ENCODE peak calls at places on chromosomes 5 and 9, in nine cellular contexts. D, L, E, A, B, K, Q, J and O are unnamed samples.

GRCh38 chr5:111929892-111930291 is 172.9 kb upstream of the NREP start:
- DNase-seq in D (no peak), K (no peak), J (no peak), Q (no peak), L (peak; percentile 88), B (no peak), A (peak; percentile 74), E (peak; percentile 39), O (no peak)

GRCh38 chr5:17255471-17256016 is 38.1 kb downstream of the BASP1 start:
- DNase-seq in D (no peak), J (no peak), Q (no peak), A (no peak), K (no peak), E (no peak), B (no peak), L (peak; percentile 69), O (no peak)

GRCh38 chr9:94084314-94084713 is at the start of gene PTPDC1:
- DNase-seq in K (no peak), E (peak; percentile 62), B (peak; percentile 70), Q (peak; percentile 19), D (no peak), A (peak; percentile 88), L (peak; percentile 88), J (no peak), O (no peak)

GRCh38 chr5:124661317-124662141 is 84.9 kb downstream of the ZNF608 start:
- DNase-seq in D (peak; percentile 44), E (peak; percentile 76), B (no peak), Q (peak; percentile 25), K (peak; percentile 57), A (peak; percentile 89), J (no peak), L (peak; percentile 76), O (peak; percentile 94)

GRCh38 chr5:175627739-175628138 is 30.1 kb upstream of the HRH2 start:
- DNase-seq in E (no peak), B (no peak), Q (no peak), L (no peak), A (no peak), J (no peak), K (no peak), D (no peak), O (no peak)

GRCh38 chr5:52920929-52921328 is 68.2 kb upstream of the ITGA2 start:
- DNase-seq in L (peak; percentile 53), J (no peak), E (no peak), A (peak; percentile 25), Q (no peak), B (no peak), D (no peak), K (no peak), O (no peak)

GRCh38 chr9:114911167-114911821 is 19.1 kb downstream of the TNFSF8 start:
- DNase-seq in B (no peak), E (no peak), K (peak; percentile 46), Q (peak; percentile 34), D (peak; percentile 78), A (peak; percentile 37), J (no peak), L (peak; percentile 67), O (no peak)

GRCh38 chr9:129101279-129101678 is 9.3 kb downstream of the CRAT start:
- DNase-seq in A (no peak), J (no peak), E (no peak), L (no peak), Q (no peak), D (no peak), K (no peak), B (no peak), O (no peak)

GRCh38 chr9:129570450-129571297 is 50.2 kb downstream of the C9orf50 start:
- DNase-seq in D (no peak), L (peak; percentile 80), A (peak; percentile 87), E (peak; percentile 81), B (peak; percentile 54), J (no peak), K (no peak), Q (peak; percentile 64), O (no peak)

GRCh38 chr9:114282926-114283325 is 40.0 kb upstream of the ORM1 start:
- DNase-seq in A (peak; percentile 82), J (no peak), K (no peak), D (peak; percentile 5), Q (no peak), L (peak; percentile 68), E (peak; percentile 75), B (no peak), O (no peak)

GRCh38 chr5:93126634-93127033 is 454.4 kb downstream of the NR2F1-AS1 start:
- DNase-seq in K (no peak), E (peak; percentile 11), B (no peak), D (no peak), Q (no peak), J (no peak), A (peak; percentile 57), L (no peak), O (no peak)

GRCh38 chr5:151683936-151684586 is 2.7 kb downstream of the SPARC start:
- DNase-seq in A (no peak), J (no peak), L (peak; percentile 69), D (no peak), E (no peak), K (no peak), B (no peak), Q (no peak), O (no peak)

GRCh38 chr5:151682240-151682639 is 4.5 kb downstream of the SPARC start:
- DNase-seq in B (no peak), Q (no peak), D (no peak), E (no peak), J (no peak), K (no peak), L (no peak), A (no peak), O (no peak)

GRCh38 chr5:151680944-151681427 is 5.7 kb downstream of the SPARC start:
- DNase-seq in K (no peak), A (no peak), B (no peak), E (no peak), Q (no peak), D (no peak), L (no peak), J (no peak), O (no peak)

GRCh38 chr5:151683444-151683843 is 3.3 kb downstream of the SPARC start:
- DNase-seq in L (no peak), Q (no peak), E (no peak), B (no peak), D (no peak), K (no peak), A (no peak), J (no peak), O (no peak)

DNA sequence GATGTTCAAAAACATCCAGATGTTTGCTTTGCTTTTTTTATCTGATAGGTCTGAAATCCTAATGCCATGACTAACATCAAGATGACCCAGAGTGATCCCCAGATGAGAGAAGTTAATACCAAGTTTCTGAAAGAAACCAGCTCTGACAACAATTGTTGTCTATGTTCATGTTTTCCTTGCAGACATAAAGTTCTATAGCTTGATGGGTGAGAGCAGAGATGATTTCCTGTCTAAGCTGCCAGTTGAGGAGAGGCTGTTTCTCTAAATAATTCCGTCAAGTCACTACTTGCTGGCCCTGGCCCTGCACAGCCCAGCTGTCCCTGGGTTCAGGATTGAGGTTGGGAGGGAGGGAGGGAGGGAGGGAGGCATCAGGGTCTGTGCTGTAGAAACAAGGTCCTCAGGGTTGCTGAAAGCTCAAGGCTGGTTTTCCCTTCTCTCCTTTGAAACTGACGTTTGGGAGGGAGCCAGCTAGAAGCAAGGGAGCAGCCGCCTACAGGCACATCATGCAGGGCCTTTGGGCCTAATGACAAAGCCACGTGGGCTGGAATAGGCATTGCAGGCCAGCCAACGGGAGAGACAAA is 3.9 kb downstream of the SPARC start:
- DNase-seq in A (no peak), E (no peak), Q (no peak), L (no peak), J (no peak), K (no peak), B (no peak), D (peak; percentile 51), O (no peak)
- H3K4me3 ChIP-seq in A (peak overlapping the region; percentile 20), E (peak overlapping the region; percentile 99), Q (no peak overlapping the region), L (peak overlapping the region; percentile 74), J (no peak overlapping the region), K (no peak overlapping the region), B (no peak overlapping the region), D (no peak overlapping the region), O (no peak overlapping the region)

GRCh38 chr5:144697847-144698262 is 527.2 kb downstream of the KCTD16 start:
- DNase-seq in E (peak; percentile 85), D (no peak), J (no peak), B (no peak), Q (no peak), A (peak; percentile 98), K (no peak), L (peak; percentile 68), O (peak; percentile 76)
- TF ChIP-seq CTCF in E (peak; percentile 46), D (peak; percentile 13), J (no peak), B (no peak), Q (no peak), A (peak; percentile 33), K (no peak), L (peak; percentile 7), O (peak; percentile 40)

GRCh38 chr5:168382421-168382820 is 91.0 kb downstream of the WWC1 start:
- DNase-seq in B (no peak), L (no peak), E (no peak), A (no peak), K (no peak), D (no peak), J (no peak), Q (no peak), O (no peak)
- H3K4me3 ChIP-seq in B (no peak overlapping the region), L (no peak overlapping the region), E (no peak overlapping the region), A (no peak overlapping the region), K (no peak overlapping the region), D (no peak overlapping the region), J (no peak overlapping the region), Q (no peak overlapping the region), O (no peak overlapping the region)

GRCh38 chr9:101453776-101454570 is 18.4 kb upstream of the ALDOB start:
- DNase-seq in Q (no peak), J (no peak), L (no peak), A (peak; percentile 81), K (no peak), E (no peak), B (no peak), D (no peak), O (no peak)

GRCh38 chr9:101458955-101459631 is 23.5 kb upstream of the ALDOB start:
- DNase-seq in J (no peak), E (peak; percentile 56), Q (no peak), K (peak; percentile 43), B (no peak), L (peak; percentile 83), D (peak; percentile 62), A (peak; percentile 88), O (peak; percentile 51)

GRCh38 chr9:101460965-101461364 is 25.4 kb upstream of the ALDOB start:
- DNase-seq in D (no peak), J (no peak), L (no peak), B (no peak), Q (no peak), K (no peak), A (no peak), E (no peak), O (no peak)

GRCh38 chr9:101455656-101456235 is 20.2 kb upstream of the ALDOB start:
- DNase-seq in B (no peak), A (peak; percentile 62), E (no peak), J (no peak), Q (no peak), K (no peak), D (no peak), L (peak; percentile 25), O (no peak)

DNA sequence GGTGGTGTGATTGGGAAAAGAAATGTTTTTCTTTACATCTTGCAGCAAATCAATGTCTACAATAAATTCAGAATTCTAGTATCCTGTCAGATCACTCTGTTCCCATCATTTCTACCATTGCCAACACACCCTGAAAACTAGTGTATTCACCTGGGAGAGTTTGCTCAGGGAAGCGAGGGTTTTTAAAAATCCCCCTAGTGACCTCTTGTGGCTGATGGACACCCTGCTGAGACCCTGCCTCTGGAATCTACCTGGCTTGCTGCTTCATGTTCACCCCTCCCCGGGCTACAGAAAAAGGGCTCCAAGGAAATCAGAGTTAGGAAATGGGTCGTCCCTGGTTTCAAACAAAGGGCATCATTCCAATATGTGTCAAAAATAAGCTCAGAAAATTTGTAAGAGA is 21.4 kb upstream of the ALDOB start:
- DNase-seq in B (no peak), L (no peak), Q (no peak), D (peak; percentile 49), J (no peak), A (no peak), E (no peak), K (no peak), O (no peak)
- TF ChIP-seq CTCF in B (no peak), L (no peak), Q (peak; percentile 22), D (peak; percentile 63), J (no peak), A (no peak), E (no peak), K (no peak), O (peak; percentile 16)